ENCODE peak calls at places on chromosome X, in four cellular contexts. G is stimulated activated CD4-positive, alpha-beta T cell treated with anti-CD3 and anti-CD28 coated beads, Interleukin-4, amount 100 ng/mL, for 1 hour; P is caudate nucleus; M is progenitor cell of endocrine pancreas. I is an unnamed sample.

GRCh38 chrX:43958529-43958928 is 14.7 kb downstream of the NDP start:
- DNase-seq in P (peak; percentile 22), M (no peak), G (no peak), I (peak; percentile 22)

GRCh38 chrX:81316163-81316562 is 114.3 kb downstream of the SH3BGRL start:
- DNase-seq in M (no peak), P (no peak), G (no peak), I (no peak)

GRCh38 chrX:53686151-53686885 is at the start of gene HUWE1:
- DNase-seq in G (peak; percentile 87), M (peak; percentile 75), P (peak; percentile 42), I (peak; percentile 78)

GRCh38 chrX:11944486-11944885 is 186.4 kb downstream of the MSL3 start:
- DNase-seq in G (no peak), P (peak; percentile 1), M (peak; percentile 11), I (peak; percentile 44)

GRCh38 chrX:44218465-44218864 is 125.0 kb downstream of the EFHC2 start:
- DNase-seq in G (no peak), P (no peak), M (no peak), I (no peak)

GRCh38 chrX:81259008-81259713 is 57.3 kb downstream of the SH3BGRL start:
- DNase-seq in P (no peak), M (no peak), G (no peak), I (no peak)

GRCh38 chrX:78357342-78358055 is 30.1 kb upstream of the CYSLTR1 start:
- DNase-seq in P (no peak), M (no peak), G (no peak), I (no peak)

GRCh38 chrX:70293621-70294020 is 3.7 kb downstream of the KIF4A start:
- DNase-seq in G (no peak), P (no peak), M (no peak), I (no peak)

GRCh38 chrX:13123857-13124345 is 79.5 kb upstream of the FAM9C start:
- DNase-seq in G (no peak), M (no peak), P (no peak), I (no peak)

GRCh38 chrX:152992120-152992519 is 1.8 kb downstream of the PNMA5 start:
- DNase-seq in P (no peak), G (no peak), M (no peak), I (no peak)

GRCh38 chrX:150935466-150935865 is 37.0 kb upstream of the CD99L2 start:
- DNase-seq in M (no peak), P (no peak), G (no peak), I (no peak)

GRCh38 chrX:29746326-29746725 is 469.0 kb upstream of the MAGEB2 start:
- DNase-seq in G (no peak), P (no peak), M (no peak), I (no peak)

GRCh38 chrX:149760965-149761364 is 12.9 kb upstream of the HSFX1 start:
- DNase-seq in M (no peak), G (no peak), P (no peak), I (no peak)

GRCh38 chrX:49155243-49155899 is 7.2 kb upstream of the MAGIX start:
- DNase-seq in P (peak; percentile 31), M (no peak), G (peak; percentile 18), I (peak; percentile 9)

GRCh38 chrX:14013074-14013473 is 16.6 kb downstream of the GEMIN8 start:
- DNase-seq in M (no peak), P (no peak), G (no peak), I (no peak)